ENCODE peak calls at places on chromosomes 6 and 20, in five cellular contexts. L is neural progenitor cell, D is fibroblast of mammary gland, U is RWPE2, C is heart left ventricle. F is an unnamed sample.

GRCh38 chr6:108186226-108186625 is 20.4 kb downstream of the NR2E1 start:
- DNase-seq in L (no peak), C (no peak), U (no peak), D (no peak), F (no peak)

GRCh38 chr6:158018851-158019361 is 37.2 kb downstream of the SYNJ2 start:
- DNase-seq in D (peak; percentile 73), C (no peak), U (peak; percentile 34), L (no peak), F (peak; percentile 52)

GRCh38 chr6:74170118-74170517 is 474.1 kb downstream of the CD109 start:
- DNase-seq in U (no peak), D (peak; percentile 20), L (no peak), C (no peak), F (peak; percentile 98)

GRCh38 chr6:46453756-46454316 is 37.4 kb downstream of the RCAN2 start:
- DNase-seq in D (peak; percentile 63), C (no peak), U (no peak), L (no peak), F (peak; percentile 59)

GRCh38 chr6:3159805-3160781 is 2.7 kb upstream of the TUBB2A start:
- DNase-seq in L (peak; percentile 36), U (no peak), C (no peak), D (peak; percentile 32), F (no peak)

GRCh38 chr6:146913842-146914562 is 290.2 kb upstream of the STXBP5 start:
- DNase-seq in C (peak; percentile 43), L (peak; percentile 65), D (peak; percentile 99), U (peak; percentile 91), F (peak; percentile 99)

GRCh38 chr6:164085552-164086325 is 671.2 kb downstream of the QKI start:
- DNase-seq in L (peak; percentile 80), D (peak; percentile 82), U (no peak), C (peak; percentile 85), F (peak; percentile 85)

GRCh38 chr20:34180460-34181108 is 60.6 kb upstream of the ASIP start:
- DNase-seq in C (no peak), U (no peak), D (no peak), L (no peak), F (peak; percentile 36)

GRCh38 chr20:57653910-57654309 is 33.7 kb upstream of the ZBP1 start:
- DNase-seq in D (no peak), L (no peak), U (peak; percentile 80), C (peak; percentile 9), F (no peak)

GRCh38 chr6:16766043-16766521 is 4.8 kb upstream of the ATXN1 start:
- DNase-seq in D (peak; percentile 93), L (no peak), U (no peak), C (no peak), F (peak; percentile 96)

GRCh38 chr6:139370047-139370706 is 4.3 kb downstream of the CITED2 start:
- DNase-seq in L (peak; percentile 53), U (no peak), C (no peak), D (peak; percentile 87), F (peak; percentile 94)

GRCh38 chr20:44104807-44105517 is 82.0 kb downstream of the JPH2 start:
- DNase-seq in D (peak; percentile 79), C (no peak), L (no peak), U (peak; percentile 91), F (peak; percentile 55)

GRCh38 chr6:134413241-134413643 is 95.3 kb upstream of the SGK1 start:
- DNase-seq in D (no peak), C (no peak), U (no peak), L (no peak), F (no peak)

GRCh38 chr6:139588734-139589418 is 214.4 kb upstream of the CITED2 start:
- DNase-seq in U (no peak), D (peak; percentile 78), C (no peak), L (no peak), F (peak; percentile 78)

GRCh38 chr20:60219984-60220540 is 261.8 kb downstream of the CDH26 start:
- DNase-seq in C (no peak), D (peak; percentile 46), L (no peak), U (no peak), F (peak; percentile 61)

GRCh38 chr20:42024653-42025052 is 406.5 kb upstream of the CHD6 start:
- DNase-seq in C (peak; percentile 22), L (peak; percentile 78), U (no peak), D (no peak), F (no peak)

GRCh38 chr20:19695081-19695480 is 63.0 kb upstream of the RIN2 start:
- DNase-seq in D (no peak), U (no peak), C (no peak), L (no peak), F (peak; percentile 45)

GRCh38 chr6:505374-505773 is 113.8 kb downstream of the IRF4 start:
- DNase-seq in U (no peak), D (no peak), C (no peak), L (no peak), F (no peak)

GRCh38 chr20:17870063-17870740 is 98.4 kb downstream of the SNX5 start:
- DNase-seq in D (peak; percentile 54), L (no peak), C (no peak), U (no peak), F (peak; percentile 63)
- H3K4me3 ChIP-seq in D (peak overlapping the region; percentile 12), L (no peak overlapping the region), C (no peak overlapping the region), U (no peak overlapping the region), F (peak overlapping the region; percentile 24)

GRCh38 chr6:116922853-116923548 is 46.0 kb downstream of the RFX6 start:
- DNase-seq in D (no peak), U (no peak), C (no peak), L (no peak), F (no peak)
- TF ChIP-seq CTCF in D (no peak), U (no peak), C (no peak), L (no peak), F (no peak)

GRCh38 chr20:61438285-61438684 is 186.2 kb downstream of the CDH4 start:
- DNase-seq in C (no peak), U (no peak), D (no peak), L (no peak), F (no peak)
- H3K4me3 ChIP-seq in C (no peak overlapping the region), U (no peak overlapping the region), D (no peak overlapping the region), L (no peak overlapping the region), F (no peak overlapping the region)

GRCh38 chr20:39676236-39676635 is 714.1 kb downstream of the DHX35 start:
- DNase-seq in U (no peak), L (no peak), C (no peak), D (no peak), F (no peak)

GRCh38 chr20:39670987-39671386 is 708.8 kb downstream of the DHX35 start:
- DNase-seq in U (no peak), C (no peak), D (no peak), L (no peak), F (no peak)

GRCh38 chr20:39674842-39675241 is 712.7 kb downstream of the DHX35 start:
- DNase-seq in U (no peak), C (no peak), L (no peak), D (no peak), F (no peak)

GRCh38 chr20:39676857-39677351 is 714.8 kb downstream of the DHX35 start:
- DNase-seq in U (no peak), D (no peak), L (peak; percentile 18), C (no peak), F (peak; percentile 36)
- TF ChIP-seq CTCF in U (peak; percentile 57), D (no peak), L (peak; percentile 49), C (no peak), F (peak; percentile 63)

GRCh38 chr20:47502801-47503239 is 1.1 kb downstream of the NCOA3 start:
- DNase-seq in D (peak; percentile 50), L (peak; percentile 34), C (no peak), U (no peak), F (peak; percentile 65)

GRCh38 chr20:47501483-47502270 is at the start of gene NCOA3:
- DNase-seq in U (peak; percentile 100), L (peak; percentile 100), C (peak; percentile 96), D (peak; percentile 89), F (peak; percentile 96)

GRCh38 chr20:47502271-47502730 is 614 bp downstream of the NCOA3 start:
- DNase-seq in C (peak; percentile 33), U (no peak), L (peak; percentile 61), D (no peak), F (peak; percentile 8)

GRCh38 chr20:47501117-47501482 is 587 bp upstream of the NCOA3 start:
- DNase-seq in D (no peak), C (no peak), U (no peak), L (no peak), F (peak; percentile 35)

GRCh38 chr20:47503685-47504084 is 2.0 kb downstream of the NCOA3 start:
- DNase-seq in D (no peak), U (no peak), L (no peak), C (no peak), F (no peak)
- H3K4me3 ChIP-seq in D (peak overlapping the region; percentile 92), U (peak overlapping the region; percentile 84), L (peak overlapping the region; percentile 86), C (peak overlapping the region; percentile 92), F (peak overlapping the region; percentile 71)

GRCh38 chr6:63305278-63305677 is 14.5 kb downstream of the LGSN start:
- DNase-seq in L (no peak), D (peak; percentile 12), C (no peak), U (no peak), F (no peak)

GRCh38 chr6:63306446-63306845 is 13.3 kb downstream of the LGSN start:
- DNase-seq in U (no peak), C (no peak), L (no peak), D (no peak), F (no peak)

GRCh38 chr6:63307581-63308246 is 12.1 kb downstream of the LGSN start:
- DNase-seq in L (peak; percentile 55), C (no peak), D (peak; percentile 65), U (no peak), F (peak; percentile 51)
- TF ChIP-seq CTCF in L (peak; percentile 62), C (no peak), D (peak; percentile 69), U (peak; percentile 59), F (peak; percentile 65)

F was measured in AG10803.